ENCODE peak calls at places on chromosomes 3 and 15, in five cellular contexts. One of them, this sample, is unnamed.

GRCh38 chr15:92091155-92091734 is 237.7 kb downstream of the SLCO3A1 start:
- DNase-seq in MM.1S: no peak
- DNase-seq in GM12878: no peak
- DNase-seq in IMR-90: peak
- DNase-seq in neural progenitor cell: peak
- DNase-seq in this sample: peak

GRCh38 chr15:75648156-75649000 is 666 bp downstream of the SNX33 start:
- DNase-seq in MM.1S: no peak
- DNase-seq in GM12878: no peak
- DNase-seq in IMR-90: no peak
- DNase-seq in neural progenitor cell: peak
- DNase-seq in this sample: peak

GRCh38 chr15:64423970-64424369 is 36.3 kb downstream of the TRIP4 start:
- DNase-seq in MM.1S: no peak
- DNase-seq in GM12878: peak
- DNase-seq in IMR-90: no peak
- DNase-seq in neural progenitor cell: no peak
- DNase-seq in this sample: no peak

GRCh38 chr3:189275182-189275581 is 103.4 kb downstream of the TPRG1 start:
- DNase-seq in MM.1S: no peak
- DNase-seq in GM12878: no peak
- DNase-seq in IMR-90: no peak
- DNase-seq in neural progenitor cell: no peak
- DNase-seq in this sample: no peak

GRCh38 chr15:63899193-63899592 is 65.4 kb upstream of the HERC1 start:
- DNase-seq in MM.1S: no peak
- DNase-seq in GM12878: no peak
- DNase-seq in IMR-90: no peak
- DNase-seq in neural progenitor cell: no peak
- DNase-seq in this sample: no peak

GRCh38 chr3:43921056-43921455 is 230.3 kb downstream of the ABHD5 start:
- DNase-seq in MM.1S: no peak
- DNase-seq in GM12878: no peak
- DNase-seq in IMR-90: no peak
- DNase-seq in neural progenitor cell: no peak
- DNase-seq in this sample: no peak

GRCh38 chr3:123287051-123287961 is 85.6 kb downstream of the SEC22A start:
- DNase-seq in MM.1S: no peak
- DNase-seq in GM12878: no peak
- DNase-seq in IMR-90: no peak
- DNase-seq in neural progenitor cell: no peak
- DNase-seq in this sample: no peak

GRCh38 chr3:40185029-40185695 is 124.3 kb upstream of the EIF1B start:
- DNase-seq in MM.1S: peak
- DNase-seq in GM12878: peak
- DNase-seq in IMR-90: no peak
- DNase-seq in neural progenitor cell: no peak
- DNase-seq in this sample: no peak

GRCh38 chr15:47384316-47384715 is 333.0 kb upstream of the SEMA6D start:
- DNase-seq in MM.1S: no peak
- DNase-seq in GM12878: no peak
- DNase-seq in IMR-90: peak
- DNase-seq in neural progenitor cell: peak
- DNase-seq in this sample: peak

GRCh38 chr3:146308682-146309081 is 57.8 kb upstream of the PLSCR4 start:
- DNase-seq in MM.1S: no peak
- DNase-seq in GM12878: no peak
- DNase-seq in IMR-90: peak
- DNase-seq in neural progenitor cell: no peak
- DNase-seq in this sample: peak

GRCh38 chr15:92377083-92377789 is 16.4 kb upstream of the ST8SIA2 start:
- DNase-seq in MM.1S: no peak
- DNase-seq in GM12878: no peak
- DNase-seq in IMR-90: no peak
- DNase-seq in neural progenitor cell: no peak
- DNase-seq in this sample: no peak

DNA sequence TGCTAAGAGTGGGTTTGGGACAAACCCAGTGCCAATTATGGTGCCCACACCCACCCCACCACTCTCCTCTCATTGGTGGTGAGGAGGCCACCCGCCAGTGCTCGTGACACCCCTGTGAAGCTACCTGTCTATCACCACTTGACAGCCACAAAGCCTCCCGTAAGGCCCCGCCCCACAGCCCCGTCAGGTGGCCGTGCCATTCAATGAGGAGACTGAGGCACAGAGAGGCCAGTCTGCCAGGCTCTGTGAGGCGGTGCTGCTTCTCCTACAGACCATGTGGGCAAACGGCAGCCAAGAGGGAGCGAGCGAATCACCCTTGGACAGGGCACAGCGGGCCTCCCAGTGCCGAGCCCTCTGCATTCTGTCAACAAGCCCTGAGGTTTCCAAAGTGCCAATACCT is 53.5 kb downstream of the IQSEC1 start:
- DNase-seq in MM.1S: no peak
- DNase-seq in GM12878: no peak
- DNase-seq in IMR-90: no peak
- DNase-seq in neural progenitor cell: no peak
- DNase-seq in this sample: no peak
- H2AFZ ChIP-seq in MM.1S: no peak
- H2AFZ ChIP-seq in GM12878: no peak
- H2AFZ ChIP-seq in IMR-90: peak
- H2AFZ ChIP-seq in neural progenitor cell: no peak
- H2AFZ ChIP-seq in this sample: no peak

DNA sequence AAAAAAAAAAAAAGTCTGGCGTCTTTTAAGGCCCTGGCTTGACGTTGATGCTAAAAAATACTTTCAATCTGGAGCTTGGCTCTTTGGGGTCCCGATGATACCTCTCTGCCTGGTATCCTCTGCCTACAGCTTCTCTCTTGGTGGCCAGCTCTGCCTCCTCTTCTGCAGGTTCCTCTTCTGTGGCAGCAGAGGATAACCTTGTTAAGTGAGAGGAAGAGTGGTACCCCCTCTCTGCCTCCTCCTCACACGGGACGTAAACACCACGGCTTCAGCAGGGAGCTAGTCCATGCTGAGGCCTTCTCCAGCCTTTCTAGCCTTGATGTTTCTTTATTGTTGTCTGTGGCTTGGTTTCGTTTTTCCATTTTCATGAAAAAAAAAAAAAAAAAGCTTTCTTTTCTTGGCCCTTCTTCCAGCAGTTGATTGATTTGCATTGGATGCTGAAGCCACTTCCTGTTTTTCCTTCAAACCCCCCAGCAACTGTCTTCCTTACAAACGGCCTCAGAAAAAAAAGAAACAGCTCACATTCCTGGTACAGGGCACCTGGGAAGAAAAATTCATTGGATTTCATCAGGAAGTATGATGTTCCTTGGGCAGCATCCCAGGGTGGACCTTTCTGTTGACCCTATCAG is 59.7 kb downstream of the RORA start:
- DNase-seq in MM.1S: no peak
- DNase-seq in GM12878: no peak
- DNase-seq in IMR-90: no peak
- DNase-seq in neural progenitor cell: no peak
- DNase-seq in this sample: no peak
- TF ChIP-seq CTCF in MM.1S: no peak
- TF ChIP-seq CTCF in GM12878: no peak
- TF ChIP-seq CTCF in IMR-90: no peak
- TF ChIP-seq CTCF in neural progenitor cell: no peak
- TF ChIP-seq CTCF in this sample: no peak

DNA sequence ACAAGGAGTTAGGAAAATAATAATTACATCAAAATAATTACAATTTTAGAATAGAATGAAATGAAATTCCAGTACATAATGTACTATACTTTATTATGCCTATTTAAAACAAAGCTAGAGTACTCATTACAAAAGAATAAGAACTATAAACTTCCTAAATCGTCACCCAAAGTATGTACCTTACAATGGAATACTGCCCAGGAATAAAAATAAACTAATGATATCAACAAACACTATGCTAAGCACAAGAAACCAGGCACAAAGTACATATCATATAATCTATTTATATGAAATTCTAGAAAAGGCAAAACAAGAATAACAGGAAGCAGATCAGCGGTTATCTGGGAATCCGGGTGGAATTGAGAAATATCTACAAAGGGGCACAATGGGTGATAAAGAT is 84.7 kb downstream of the MYO9A start:
- DNase-seq in MM.1S: no peak
- DNase-seq in GM12878: no peak
- DNase-seq in IMR-90: no peak
- DNase-seq in neural progenitor cell: no peak
- DNase-seq in this sample: no peak
- H3K4me2 ChIP-seq in MM.1S: no peak
- H3K4me2 ChIP-seq in GM12878: no peak
- H3K4me2 ChIP-seq in IMR-90: peak
- H3K4me2 ChIP-seq in neural progenitor cell: no peak
- H3K4me2 ChIP-seq in this sample: peak

GRCh38 chr15:69074011-69074842 is 59.7 kb downstream of the NOX5 start:
- DNase-seq in MM.1S: no peak
- DNase-seq in GM12878: no peak
- DNase-seq in IMR-90: peak
- DNase-seq in neural progenitor cell: peak
- DNase-seq in this sample: peak
- H2AFZ ChIP-seq in MM.1S: no peak
- H2AFZ ChIP-seq in GM12878: no peak
- H2AFZ ChIP-seq in IMR-90: peak
- H2AFZ ChIP-seq in neural progenitor cell: peak
- H2AFZ ChIP-seq in this sample: peak

DNA sequence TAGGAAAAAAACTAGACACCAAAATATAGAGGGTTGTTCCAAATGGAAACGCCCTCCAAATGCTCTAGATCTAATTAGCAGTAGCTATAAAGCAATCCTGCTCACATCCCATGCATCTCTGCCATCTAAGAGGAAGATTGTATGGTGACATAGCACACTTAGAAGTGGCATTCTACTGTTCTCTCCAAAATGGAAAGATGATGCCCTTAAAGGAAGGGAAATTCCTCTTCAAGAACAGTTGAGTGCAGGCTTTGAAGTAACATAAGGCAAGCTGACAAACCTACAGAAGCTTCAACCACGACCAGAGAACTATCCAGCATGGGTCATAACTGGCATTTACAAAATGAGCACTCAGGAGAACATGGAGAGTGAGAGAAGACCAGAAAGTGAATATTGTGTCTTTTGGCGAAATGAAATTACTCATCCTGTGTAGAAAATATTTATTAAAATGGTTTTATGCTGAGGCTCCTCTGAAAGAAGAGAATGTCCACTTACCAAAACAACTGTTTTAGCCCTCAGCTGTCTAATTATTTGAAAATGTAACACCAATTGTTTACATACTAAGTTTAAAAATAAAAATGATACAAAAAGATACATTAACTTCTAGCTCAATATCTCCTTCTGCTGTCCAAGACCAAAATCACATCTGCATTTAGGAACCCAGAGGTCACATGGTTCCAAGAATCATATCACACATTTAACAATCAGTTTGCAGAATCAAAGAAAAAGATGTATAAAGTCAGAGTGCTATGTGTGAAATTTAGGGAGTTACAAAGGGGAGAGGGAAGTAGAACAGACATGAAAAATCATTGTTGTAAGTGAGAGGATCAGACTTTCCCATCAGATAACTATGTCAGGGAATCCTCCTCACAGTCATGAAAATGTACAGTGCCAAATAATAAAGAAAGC is 216.9 kb downstream of the ATP8B4 start:
- DNase-seq in MM.1S: peak
- DNase-seq in GM12878: no peak
- DNase-seq in IMR-90: peak
- DNase-seq in neural progenitor cell: no peak
- DNase-seq in this sample: peak
- TF ChIP-seq CTCF in MM.1S: no peak
- TF ChIP-seq CTCF in GM12878: no peak
- TF ChIP-seq CTCF in IMR-90: peak
- TF ChIP-seq CTCF in neural progenitor cell: no peak
- TF ChIP-seq CTCF in this sample: peak

DNA sequence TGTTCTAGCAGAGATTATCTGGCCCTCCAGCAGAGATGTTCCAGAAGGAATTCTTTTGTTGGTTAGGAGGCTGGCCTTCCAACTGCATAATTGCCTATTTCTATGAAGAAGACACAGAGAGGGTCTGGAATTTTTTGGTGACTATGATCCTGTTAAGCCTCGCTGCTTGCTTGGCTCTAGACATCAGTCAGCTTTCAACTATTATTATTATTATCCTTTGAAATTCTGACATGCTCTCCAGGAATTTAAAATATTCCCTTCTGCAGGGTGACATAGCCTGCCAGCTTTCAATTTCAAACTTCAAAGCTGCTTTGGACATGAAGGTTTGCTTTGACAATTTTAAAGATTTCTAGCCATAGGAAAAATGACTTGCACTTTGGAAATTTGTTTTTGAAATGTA is 26.3 kb upstream of the ZNF148 start:
- DNase-seq in MM.1S: no peak
- DNase-seq in GM12878: no peak
- DNase-seq in IMR-90: peak
- DNase-seq in neural progenitor cell: no peak
- DNase-seq in this sample: peak
- H3K4me2 ChIP-seq in MM.1S: no peak
- H3K4me2 ChIP-seq in GM12878: no peak
- H3K4me2 ChIP-seq in IMR-90: peak
- H3K4me2 ChIP-seq in neural progenitor cell: no peak
- H3K4me2 ChIP-seq in this sample: no peak

GRCh38 chr3:18126772-18127171 is 298.4 kb downstream of the SATB1 start:
- DNase-seq in MM.1S: no peak
- DNase-seq in GM12878: no peak
- DNase-seq in IMR-90: no peak
- DNase-seq in neural progenitor cell: no peak
- DNase-seq in this sample: no peak

GRCh38 chr3:18127864-18128185 is 297.3 kb downstream of the SATB1 start:
- DNase-seq in MM.1S: no peak
- DNase-seq in GM12878: no peak
- DNase-seq in IMR-90: no peak
- DNase-seq in neural progenitor cell: no peak
- DNase-seq in this sample: no peak

GRCh38 chr3:18122264-18122663 is 302.9 kb downstream of the SATB1 start:
- DNase-seq in MM.1S: no peak
- DNase-seq in GM12878: no peak
- DNase-seq in IMR-90: no peak
- DNase-seq in neural progenitor cell: no peak
- DNase-seq in this sample: no peak

GRCh38 chr3:18124501-18124900 is 300.6 kb downstream of the SATB1 start:
- DNase-seq in MM.1S: no peak
- DNase-seq in GM12878: no peak
- DNase-seq in IMR-90: peak
- DNase-seq in neural progenitor cell: no peak
- DNase-seq in this sample: peak

DNA sequence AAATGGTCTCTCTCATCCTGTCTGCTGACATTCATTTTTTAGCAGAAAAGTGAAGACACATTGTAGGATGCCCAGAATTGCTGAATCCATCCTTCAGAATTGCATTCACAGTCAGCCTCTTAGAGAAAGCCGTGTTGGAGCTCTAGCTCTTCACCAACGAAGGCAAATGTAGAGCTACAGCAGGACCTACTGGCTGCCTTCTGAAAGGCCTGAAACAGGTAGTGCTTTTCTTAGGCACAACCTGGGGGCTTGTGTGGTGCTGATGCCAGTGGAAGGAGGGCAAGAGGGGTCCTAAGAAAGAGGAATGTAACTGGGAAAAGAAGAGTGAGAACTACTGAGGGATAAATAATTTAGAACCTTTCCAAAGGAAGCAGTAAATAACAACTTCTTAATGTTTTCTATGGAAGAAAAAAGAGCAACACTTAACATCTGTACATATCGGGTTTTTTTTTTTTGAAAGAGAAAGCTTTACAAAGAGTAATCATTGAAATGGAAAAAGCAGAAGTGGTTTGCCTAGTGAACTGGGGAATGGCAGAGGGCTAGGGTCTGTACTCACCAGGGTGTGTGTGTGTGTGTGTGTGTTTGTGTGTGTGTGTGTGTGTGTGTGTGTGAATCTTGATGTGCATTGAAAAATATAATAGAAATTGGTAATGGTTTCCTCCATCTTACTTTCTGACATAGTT is 297.8 kb downstream of the SATB1 start:
- DNase-seq in MM.1S: no peak
- DNase-seq in GM12878: peak
- DNase-seq in IMR-90: no peak
- DNase-seq in neural progenitor cell: no peak
- DNase-seq in this sample: no peak
- H2AFZ ChIP-seq in MM.1S: no peak
- H2AFZ ChIP-seq in GM12878: peak
- H2AFZ ChIP-seq in IMR-90: no peak
- H2AFZ ChIP-seq in neural progenitor cell: no peak
- H2AFZ ChIP-seq in this sample: no peak

This sample was measured in fibroblast of lung.